ENCODE peak calls at places on chromosome X, in six cellular contexts. I, L, A, H, M and W are unnamed samples.

GRCh38 chrX:53290441-53291041 is 9.2 kb upstream of the IQSEC2 start:
- DNase-seq in M (no peak), I (no peak), H (no peak), L (no peak), A (no peak), W (no peak)

GRCh38 chrX:49995795-49996455 is 73.5 kb downstream of the CLCN5 start:
- DNase-seq in M (no peak), H (no peak), A (no peak), I (no peak), L (no peak), W (no peak)

GRCh38 chrX:106957856-106958255 is 37.7 kb downstream of the CLDN2 start:
- DNase-seq in L (no peak), H (no peak), A (no peak), M (no peak), I (no peak), W (no peak)

GRCh38 chrX:130916636-130917422 is 13.8 kb upstream of the ENOX2 start:
- DNase-seq in I (peak; percentile 47), A (peak; percentile 80), M (no peak), H (peak; percentile 22), L (no peak), W (peak; percentile 26)

GRCh38 chrX:2430265-2430825 is 70.4 kb downstream of the DHRSX start:
- DNase-seq in L (no peak), H (peak; percentile 75), A (no peak), I (no peak), M (no peak), W (no peak)

GRCh38 chrX:69102805-69103204 is 62.4 kb downstream of the PJA1 start:
- DNase-seq in M (no peak), L (no peak), H (no peak), A (no peak), I (no peak), W (no peak)

GRCh38 chrX:103607385-103608304 is at the start of gene TCEAL3:
- DNase-seq in L (peak; percentile 59), A (peak; percentile 30), I (no peak), M (peak; percentile 31), H (peak; percentile 65), W (peak; percentile 76)

GRCh38 chrX:2330487-2330886 is 170.3 kb downstream of the DHRSX start:
- DNase-seq in A (no peak), M (no peak), L (no peak), H (no peak), I (no peak), W (no peak)

GRCh38 chrX:96314974-96315373 is 369.7 kb upstream of the DIAPH2 start:
- DNase-seq in A (no peak), M (no peak), I (no peak), H (no peak), L (no peak), W (no peak)

GRCh38 chrX:143854006-143854405 is 29.9 kb upstream of the UBE2NL start:
- DNase-seq in H (no peak), I (no peak), M (no peak), A (no peak), L (no peak), W (no peak)

GRCh38 chrX:136250191-136251041 is 784 bp downstream of the MAP7D3 start:
- DNase-seq in L (no peak), I (no peak), A (peak; percentile 35), M (no peak), H (no peak), W (no peak)

GRCh38 chrX:139932901-139933796 is at the start of gene ATP11C:
- DNase-seq in L (peak; percentile 86), H (peak; percentile 80), A (peak; percentile 86), I (peak; percentile 47), M (peak; percentile 65), W (peak; percentile 83)

GRCh38 chrX:46759645-46759974 is 692 bp upstream of the SLC9A7 start:
- DNase-seq in M (no peak), H (no peak), A (no peak), L (no peak), I (no peak), W (no peak)

GRCh38 chrX:130179579-130180215 is 7.9 kb downstream of the RAB33A start:
- DNase-seq in L (no peak), I (no peak), H (no peak), M (no peak), A (peak; percentile 92), W (no peak)

GRCh38 chrX:20857746-20858145 is 516.5 kb upstream of the CNKSR2 start:
- DNase-seq in I (no peak), L (no peak), M (no peak), A (no peak), H (no peak), W (no peak)

GRCh38 chrX:123740006-123740405 is 7.2 kb upstream of the THOC2 start:
- DNase-seq in A (no peak), I (no peak), H (no peak), M (no peak), L (no peak), W (no peak)

GRCh38 chrX:149877636-149878035 is 3.3 kb upstream of the MAGEA8 start:
- DNase-seq in A (no peak), L (no peak), I (no peak), H (no peak), M (no peak), W (no peak)

GRCh38 chrX:16311671-16312070 is 144.4 kb downstream of the MAGEB17 start:
- DNase-seq in M (no peak), I (no peak), L (no peak), A (no peak), H (no peak), W (no peak)

GRCh38 chrX:55290963-55291362 is 26.2 kb upstream of the PAGE3 start:
- DNase-seq in A (no peak), H (no peak), L (no peak), I (no peak), M (no peak), W (no peak)

GRCh38 chrX:15674514-15674898 is 9.9 kb upstream of the CLTRN start:
- DNase-seq in H (peak; percentile 98), M (peak; percentile 88), I (peak; percentile 87), L (peak; percentile 88), A (peak; percentile 95), W (peak; percentile 95)

GRCh38 chrX:153782324-153782723 is 1.5 kb downstream of the SRPK3 start:
- DNase-seq in L (no peak), M (no peak), A (no peak), I (no peak), H (no peak), W (no peak)

GRCh38 chrX:153782871-153783270 is 2.0 kb downstream of the SRPK3 start:
- DNase-seq in A (no peak), H (no peak), I (no peak), M (no peak), L (no peak), W (no peak)

GRCh38 chrX:153780678-153781427 is at the start of gene SRPK3:
- DNase-seq in I (no peak), H (no peak), A (no peak), M (no peak), L (no peak), W (no peak)

GRCh38 chrX:153779891-153780677 is 757 bp upstream of the SRPK3 start:
- DNase-seq in H (no peak), A (no peak), I (no peak), M (no peak), L (no peak), W (no peak)

DNA sequence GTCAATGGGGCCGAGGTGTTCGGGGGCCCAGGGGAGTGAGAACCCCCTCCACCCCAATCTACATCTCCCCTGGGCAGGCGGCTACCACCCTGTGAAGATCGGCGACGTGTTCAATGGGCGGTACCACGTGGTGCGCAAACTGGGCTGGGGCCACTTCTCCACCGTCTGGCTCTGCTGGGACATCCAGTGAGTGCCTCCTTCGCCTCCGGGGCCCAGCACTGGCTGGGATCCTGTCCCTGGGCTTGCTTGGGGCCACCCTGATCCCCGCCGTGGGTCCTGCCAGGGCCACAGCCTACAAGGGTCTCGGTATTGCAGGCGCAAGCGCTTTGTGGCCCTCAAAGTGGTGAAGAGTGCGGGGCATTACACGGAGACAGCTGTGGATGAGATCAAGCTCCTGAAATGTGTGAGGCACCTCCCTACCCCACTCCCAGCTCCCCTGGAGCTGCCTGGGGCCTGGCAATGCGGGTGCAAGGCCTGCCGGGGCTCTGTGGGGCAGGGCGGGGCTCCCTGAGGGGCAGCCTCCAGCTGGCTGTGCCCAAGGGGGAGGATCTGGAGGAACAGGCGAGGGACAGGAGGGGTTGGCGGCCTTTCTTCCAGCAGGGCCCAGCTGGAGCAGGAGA is 697 bp downstream of the SRPK3 start:
- DNase-seq in I (no peak), H (no peak), A (no peak), M (no peak), L (no peak), W (no peak)
- TF ChIP-seq POLR2A in I (no peak), H (no peak), A (no peak), M (no peak), L (no peak), W (no peak)

GRCh38 chrX:14029425-14030247 is at the start of gene GEMIN8:
- DNase-seq in I (peak; percentile 84), L (peak; percentile 87), A (peak; percentile 91), M (peak; percentile 54), H (peak; percentile 88), W (peak; percentile 83)
- TF ChIP-seq POLR2A in I (no peak), L (peak; percentile 50), A (peak; percentile 69), M (peak; percentile 34), H (peak; percentile 79), W (peak; percentile 20)

GRCh38 chrX:153764786-153765137 is 713 bp downstream of the PLXNB3 start:
- DNase-seq in M (no peak), I (no peak), A (no peak), H (no peak), L (peak; percentile 20), W (peak; percentile 17)

GRCh38 chrX:153766871-153767673 is 3.0 kb downstream of the PLXNB3 start:
- DNase-seq in L (peak; percentile 37), I (no peak), A (no peak), M (no peak), H (no peak), W (peak; percentile 17)

GRCh38 chrX:153763989-153764755 is at the start of gene PLXNB3:
- DNase-seq in M (peak; percentile 64), H (peak; percentile 83), L (peak; percentile 84), A (peak; percentile 82), I (peak; percentile 50), W (peak; percentile 81)

GRCh38 chrX:153766098-153766817 is 2.2 kb downstream of the PLXNB3 start:
- DNase-seq in H (no peak), I (no peak), L (peak; percentile 36), M (no peak), A (peak; percentile 56), W (peak; percentile 40)

GRCh38 chrX:153765138-153766079 is 1.4 kb downstream of the PLXNB3 start:
- DNase-seq in H (no peak), L (peak; percentile 28), M (no peak), I (no peak), A (peak; percentile 72), W (peak; percentile 24)
- TF ChIP-seq POLR2A in H (no peak), L (no peak), M (no peak), I (no peak), A (no peak), W (no peak)

DNA sequence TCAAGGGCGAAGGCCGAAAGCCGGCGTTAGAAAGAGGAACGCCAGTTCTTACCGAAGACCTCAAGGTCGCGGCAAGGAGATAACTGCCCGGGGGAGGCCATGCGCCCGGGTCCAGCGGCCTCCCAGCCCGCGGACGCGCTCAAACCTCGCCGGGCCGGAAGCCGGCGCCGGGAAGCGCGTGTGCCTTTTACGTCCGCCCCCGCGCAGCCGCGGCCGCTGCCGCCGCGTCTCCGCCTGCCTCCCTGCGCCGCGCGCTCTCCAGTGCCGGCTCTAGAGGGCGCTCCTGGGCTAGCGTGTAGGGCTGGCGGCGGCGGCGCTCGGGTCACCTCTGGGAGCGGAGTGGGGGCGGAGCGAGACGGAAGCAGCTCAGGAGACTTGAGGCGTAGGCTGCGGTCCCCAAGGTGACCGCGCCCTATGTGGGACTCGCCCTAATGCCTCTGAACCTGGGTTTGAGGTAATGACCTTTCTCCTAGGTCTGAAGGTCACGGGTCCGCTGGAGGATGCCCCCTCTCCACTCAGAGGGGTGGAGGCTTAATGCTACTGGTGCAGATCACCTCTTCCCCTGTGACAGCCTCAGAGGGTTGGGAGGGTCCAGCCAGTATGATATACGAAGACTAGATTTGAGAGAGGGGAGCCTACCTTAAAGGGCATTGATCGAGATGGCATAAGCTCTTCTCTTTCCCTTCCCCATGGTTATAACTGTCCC is 839 bp downstream of the SLC25A5 start:
- DNase-seq in H (peak; percentile 92), I (peak; percentile 44), A (peak; percentile 94), M (peak; percentile 74), L (peak; percentile 93), W (peak; percentile 82)
- TF ChIP-seq POLR2A in H (no peak), I (no peak), A (peak; percentile 59), M (no peak), L (peak; percentile 11), W (peak; percentile 35)